ENCODE peak calls at places on chromosomes 13 and 19, in six cellular contexts. V is H1, N is neuronal stem cell, G is mesenchymal stem cell, E is IMR-90, U is trophoblast cell. Z is an unnamed sample.

GRCh38 chr13:72390909-72391308 is 336.5 kb downstream of the MZT1 start:
- DNase-seq in V (no peak), E (no peak), G (no peak), N (no peak), U (no peak), Z (no peak)

GRCh38 chr13:66102864-66103263 is 1127.3 kb downstream of the PCDH9 start:
- DNase-seq in E (peak), U (no peak), V (no peak), N (no peak), G (peak), Z (no peak)

GRCh38 chr19:34310494-34310981 is 54.5 kb upstream of the GPI start:
- DNase-seq in U (no peak), E (no peak), G (no peak), V (no peak), N (no peak), Z (no peak)

GRCh38 chr19:8526345-8527062 is 12.5 kb upstream of the ZNF414 start:
- DNase-seq in G (peak), N (peak), V (peak), U (peak), E (peak), Z (peak)

GRCh38 chr13:94988654-94989053 is 276.3 kb upstream of the SOX21 start:
- DNase-seq in E (no peak), U (no peak), G (peak), N (no peak), V (no peak), Z (peak)

GRCh38 chr13:29688193-29688592 is 92.7 kb upstream of the SLC7A1 start:
- DNase-seq in U (no peak), E (no peak), N (no peak), G (no peak), V (no peak), Z (no peak)

GRCh38 chr13:52463526-52463925 is 8.2 kb downstream of the CKAP2 start:
- DNase-seq in V (no peak), G (no peak), U (no peak), N (no peak), E (no peak), Z (no peak)

GRCh38 chr19:16527971-16528521 is 14.2 kb downstream of the CHERP start:
- DNase-seq in N (no peak), G (peak), U (no peak), E (no peak), V (no peak), Z (peak)

GRCh38 chr13:93872376-93872775 is 607.1 kb downstream of the DCT start:
- DNase-seq in V (no peak), G (peak), N (no peak), U (no peak), E (no peak), Z (no peak)

GRCh38 chr19:17489392-17490030 is 19.2 kb downstream of the SLC27A1 start:
- DNase-seq in V (no peak), N (no peak), E (no peak), G (no peak), U (peak), Z (no peak)

GRCh38 chr13:52085416-52085815 is 43.5 kb downstream of the NEK5 start:
- DNase-seq in V (no peak), N (no peak), U (peak), G (peak), E (peak), Z (no peak)

GRCh38 chr19:8490873-8491272 is 11.6 kb downstream of the PRAM1 start:
- DNase-seq in N (no peak), U (no peak), G (no peak), V (no peak), E (no peak), Z (no peak)

GRCh38 chr13:113995051-113995601 is 21.2 kb upstream of the C13orf46 start:
- DNase-seq in V (no peak), G (no peak), E (no peak), N (no peak), U (no peak), Z (no peak)

GRCh38 chr13:81957121-81957520 is 1616.2 kb upstream of the SPRY2 start:
- DNase-seq in E (no peak), U (no peak), G (no peak), N (no peak), V (no peak), Z (peak)

GRCh38 chr19:19463348-19464117 is 51.8 kb downstream of the TSSK6 start:
- DNase-seq in E (peak), G (peak), U (no peak), N (no peak), V (no peak), Z (no peak)

GRCh38 chr19:49911381-49912145 is 14.9 kb upstream of the IL4I1 start:
- DNase-seq in E (peak), N (no peak), G (peak), U (no peak), V (no peak), Z (no peak)

GRCh38 chr13:50387124-50387581 is 371.9 kb downstream of the KCNRG start:
- DNase-seq in V (no peak), E (peak), N (peak), U (peak), G (peak), Z (peak)

GRCh38 chr13:98842074-98842473 is 89.6 kb upstream of the SLC15A1 start:
- DNase-seq in V (no peak), U (no peak), N (no peak), G (no peak), E (no peak), Z (no peak)

DNA sequence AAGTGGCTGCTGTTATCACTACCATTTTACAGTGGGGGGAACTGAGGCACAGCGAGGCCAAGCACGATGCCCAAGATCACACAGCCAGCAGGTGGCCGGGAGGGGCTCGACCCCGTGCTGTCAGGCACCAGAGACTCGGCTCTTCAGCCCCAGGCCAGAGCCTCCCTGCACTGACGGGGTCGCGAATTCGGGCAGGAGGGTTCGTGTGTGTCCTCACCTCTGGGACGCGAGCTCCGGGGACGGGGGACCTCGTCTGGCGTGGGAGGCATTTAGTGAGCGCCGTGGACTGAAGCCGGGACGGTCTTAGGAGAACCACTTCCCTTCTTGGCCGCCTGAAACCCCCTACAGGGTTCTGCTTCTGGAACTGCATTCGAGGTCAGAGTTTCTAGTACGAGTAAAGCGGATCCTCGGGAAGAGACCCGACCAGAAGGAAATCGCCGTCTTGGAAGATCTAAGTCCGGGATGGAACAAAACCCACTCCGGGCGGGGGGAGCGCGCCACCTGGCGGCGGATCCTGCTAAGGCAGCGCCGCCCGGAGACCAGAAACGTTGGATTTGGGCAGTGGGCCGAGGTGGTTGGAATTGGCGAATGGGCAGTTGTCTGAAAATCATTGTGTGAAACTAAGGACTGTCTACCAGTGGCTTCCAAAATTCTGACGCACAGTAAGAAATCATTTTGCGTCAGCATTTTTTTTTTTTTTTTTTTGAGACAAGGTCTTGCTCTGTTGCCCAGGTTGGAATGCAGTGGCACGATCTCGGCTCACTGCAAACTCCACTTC is 21.2 kb downstream of the ZNF114 start:
- DNase-seq in N (peak), V (peak), E (peak), U (peak), G (peak), Z (peak)
- H2BK120ac ChIP-seq in N (no peak), V (peak), E (peak), U (peak), G (no peak), Z (no peak)

GRCh38 chr13:112905086-112905485 is 63.9 kb upstream of the MCF2L start:
- DNase-seq in E (no peak), V (no peak), G (no peak), U (no peak), N (no peak), Z (peak)
- H4K91ac ChIP-seq in E (no peak), V (no peak), G (no peak), U (no peak), N (no peak), Z (no peak)

GRCh38 chr13:39417131-39417530 is 185.9 kb downstream of the LHFPL6 start:
- DNase-seq in U (no peak), G (peak), N (no peak), E (no peak), V (no peak), Z (peak)
- H2BK120ac ChIP-seq in U (no peak), G (no peak), N (no peak), E (peak), V (no peak), Z (no peak)

DNA sequence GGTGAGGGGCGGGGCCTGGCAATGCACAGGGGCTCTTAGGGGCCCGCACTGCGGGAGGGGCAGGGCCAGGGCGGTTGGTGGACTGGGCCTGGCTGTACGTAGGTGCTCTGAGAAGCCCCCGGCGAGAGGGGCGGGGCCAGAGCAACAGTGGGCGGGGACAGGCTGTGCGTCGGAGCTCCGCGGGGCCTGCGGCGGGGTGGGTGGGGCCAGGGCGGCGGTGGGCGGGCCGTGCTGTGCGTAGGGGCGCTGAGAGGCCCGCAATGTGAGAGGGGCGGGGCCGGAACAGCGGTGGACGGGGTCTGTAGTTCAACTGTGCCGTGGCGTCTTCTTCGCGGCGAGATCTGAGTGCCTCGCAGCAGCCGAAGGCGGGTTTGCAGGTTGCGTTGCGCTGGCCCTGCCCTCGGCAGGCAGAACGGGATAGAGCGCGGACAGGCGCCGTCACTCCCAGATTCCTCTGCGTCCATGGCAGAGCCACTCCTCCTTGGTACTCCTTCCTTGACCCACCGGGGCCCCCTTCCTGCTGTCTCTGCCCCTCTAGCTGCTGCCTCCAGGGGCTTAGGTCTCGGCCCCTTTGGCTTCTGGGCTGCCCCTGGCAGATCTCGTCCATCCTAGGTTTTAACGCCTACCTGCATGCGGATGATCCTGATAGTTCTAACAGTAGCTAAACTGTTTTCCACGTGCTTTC is 33.2 kb downstream of the CCNE1 start:
- DNase-seq in G (peak), E (peak), V (peak), U (peak), N (peak), Z (peak)
- H4K91ac ChIP-seq in G (peak), E (no peak), V (no peak), U (no peak), N (no peak), Z (no peak)

GRCh38 chr13:106503730-106504129 is 31.7 kb downstream of the EFNB2 start:
- DNase-seq in U (no peak), E (peak), V (no peak), G (no peak), N (no peak), Z (no peak)

GRCh38 chr13:106503272-106503671 is 32.2 kb downstream of the EFNB2 start:
- DNase-seq in U (peak), E (no peak), G (no peak), V (no peak), N (no peak), Z (no peak)

GRCh38 chr13:106505295-106505694 is 30.2 kb downstream of the EFNB2 start:
- DNase-seq in V (no peak), E (no peak), G (no peak), U (no peak), N (no peak), Z (no peak)

GRCh38 chr13:106506286-106506685 is 29.2 kb downstream of the EFNB2 start:
- DNase-seq in N (no peak), G (no peak), U (no peak), V (no peak), E (no peak), Z (no peak)

DNA sequence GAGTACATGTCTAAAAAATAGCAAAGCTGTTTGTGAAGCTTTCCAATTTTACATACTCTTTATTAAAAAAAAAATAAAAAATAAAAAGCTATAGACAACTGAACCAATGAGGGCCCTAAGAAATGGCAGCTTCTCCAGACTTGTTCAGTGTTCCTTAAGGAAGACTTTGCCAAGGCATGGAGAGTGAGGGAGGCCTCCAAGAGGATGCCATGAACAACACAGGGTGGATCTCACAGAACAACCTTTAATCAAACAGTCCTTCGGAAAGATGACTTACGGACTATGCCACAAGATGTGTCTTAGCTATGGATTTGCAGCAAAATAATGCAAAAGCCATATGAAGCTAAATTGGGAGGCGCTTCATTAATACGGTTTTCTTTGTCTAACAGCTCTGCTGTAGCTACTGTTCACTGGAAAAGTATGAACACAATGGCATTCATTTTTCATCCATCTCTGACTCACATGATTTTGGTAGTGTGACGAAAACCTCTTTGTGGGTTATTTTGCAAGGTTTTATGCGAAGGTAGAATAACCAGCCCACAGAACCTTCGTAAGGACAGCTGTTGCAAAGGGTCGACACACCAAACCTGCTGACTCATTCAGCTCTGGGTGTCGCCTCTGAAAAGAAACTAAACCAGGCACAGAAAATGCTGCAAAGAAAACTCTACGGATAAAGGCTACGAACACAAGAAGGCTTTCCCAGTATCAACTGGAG is 27.7 kb downstream of the EFNB2 start:
- DNase-seq in E (peak), U (peak), V (no peak), G (peak), N (no peak), Z (no peak)
- H2BK120ac ChIP-seq in E (peak), U (no peak), V (peak), G (peak), N (no peak), Z (no peak)